ENCODE peak calls at places on chromosomes 7 and 10, in five cellular contexts. C is kidney tubule cell, K is posterior cingulate gyrus, X is endothelial cell, W is epithelial cell of esophagus. B is an unnamed sample.

GRCh38 chr7:12524794-12525386 is 45.6 kb upstream of the SCIN start:
- DNase-seq in C (peak; percentile 65), K (no peak), X (no peak), W (peak; percentile 60), B (peak; percentile 28)

GRCh38 chr7:142871260-142872105 is 14.1 kb downstream of the TRPV6 start:
- DNase-seq in C (no peak), K (no peak), X (peak; percentile 1), W (no peak), B (no peak)

GRCh38 chr7:157565981-157566630 is 229.3 kb downstream of the DNAJB6 start:
- DNase-seq in C (no peak), K (no peak), X (no peak), W (no peak), B (no peak)

GRCh38 chr7:9181356-9181755 is 747.9 kb downstream of the NXPH1 start:
- DNase-seq in C (peak; percentile 3), K (no peak), X (no peak), W (no peak), B (no peak)

GRCh38 chr7:121126801-121127534 is 138.5 kb downstream of the CPED1 start:
- DNase-seq in C (peak; percentile 24), K (no peak), X (no peak), W (peak; percentile 27), B (no peak)

GRCh38 chr7:101422361-101423195 is 59.9 kb downstream of the COL26A1 start:
- DNase-seq in C (no peak), K (no peak), X (no peak), W (no peak), B (no peak)

GRCh38 chr10:45442670-45443069 is 68.7 kb downstream of the ALOX5 start:
- DNase-seq in C (no peak), K (no peak), X (no peak), W (no peak), B (no peak)

GRCh38 chr10:83931669-83932068 is 207.6 kb upstream of the GHITM start:
- DNase-seq in C (no peak), K (no peak), X (no peak), W (no peak), B (no peak)

GRCh38 chr7:127733976-127734375 is 82.0 kb downstream of the SND1 start:
- DNase-seq in C (no peak), K (no peak), X (no peak), W (no peak), B (no peak)

GRCh38 chr7:44278451-44279161 is 46.8 kb downstream of the CAMK2B start:
- DNase-seq in C (no peak), K (peak; percentile 5), X (no peak), W (no peak), B (no peak)

GRCh38 chr10:97179731-97180366 is 5.9 kb downstream of the SLIT1 start:
- DNase-seq in C (no peak), K (peak; percentile 47), X (peak; percentile 55), W (no peak), B (no peak)

GRCh38 chr7:63931057-63931600 is 67.5 kb upstream of the ZNF722 start:
- DNase-seq in C (no peak), K (no peak), X (no peak), W (no peak), B (no peak)

GRCh38 chr10:113958631-113959382 is 84.9 kb upstream of the ADRB1 start:
- DNase-seq in C (peak; percentile 97), K (no peak), X (no peak), W (peak; percentile 74), B (peak; percentile 86)

GRCh38 chr10:105956550-105956949 is 1208.0 kb downstream of the SORCS1 start:
- DNase-seq in C (no peak), K (no peak), X (no peak), W (no peak), B (no peak)

GRCh38 chr7:16347461-16348192 is 73.7 kb downstream of the CRPPA start:
- DNase-seq in C (peak; percentile 30), K (no peak), X (no peak), W (peak; percentile 59), B (peak; percentile 42)

GRCh38 chr10:69786791-69787190 is 14.9 kb upstream of the COL13A1 start:
- DNase-seq in C (peak; percentile 62), K (no peak), X (peak; percentile 21), W (peak; percentile 56), B (peak; percentile 35)

GRCh38 chr7:45924283-45924682 is 3.2 kb upstream of the IGFBP3 start:
- DNase-seq in C (peak; percentile 96), K (no peak), X (no peak), W (peak; percentile 90), B (peak; percentile 93)

GRCh38 chr10:61170594-61170993 is 226.6 kb upstream of the RHOBTB1 start:
- DNase-seq in C (no peak), K (no peak), X (no peak), W (no peak), B (no peak)

GRCh38 chr10:80094236-80094635 is 15.8 kb downstream of the TMEM254 start:
- DNase-seq in C (no peak), K (no peak), X (no peak), W (no peak), B (no peak)

GRCh38 chr10:78170026-78170475 is 136.4 kb downstream of the RPS24 start:
- DNase-seq in C (peak; percentile 73), K (no peak), X (no peak), W (peak; percentile 91), B (peak; percentile 52)

GRCh38 chr7:50838675-50839377 is 56.1 kb upstream of the GRB10 start:
- DNase-seq in C (peak; percentile 56), K (no peak), X (no peak), W (peak; percentile 81), B (no peak)

GRCh38 chr10:784759-785538 is 95.5 kb upstream of the DIP2C start:
- DNase-seq in C (peak; percentile 83), K (peak; percentile 53), X (peak; percentile 46), W (peak; percentile 77), B (peak; percentile 58)